ENCODE peak calls at places on chromosomes 3 and 15, in six cellular contexts. F is keratinocyte; S is GM23248; Q is tibial artery; K is CD8-positive, alpha-beta memory T cell; X is psoas muscle. L is an unnamed sample. For H3K4me1 and H3K27me3, the result is how much of the 10 kb centered on the place peaks cover.

GRCh38 chr3:156474560-156475389 is 80.1 kb downstream of the SSR3 start:
- DNase-seq in F (no peak), S (peak), Q (no peak), K (no peak), X (no peak), L (no peak)

GRCh38 chr3:81349941-81350340 is 411.5 kb downstream of the GBE1 start:
- DNase-seq in F (no peak), S (no peak), Q (no peak), K (no peak), X (no peak), L (no peak)

GRCh38 chr3:40476478-40477470 is at the start of gene ZNF619:
- DNase-seq in F (no peak), S (peak), Q (peak), K (peak), X (peak), L (no peak)

GRCh38 chr15:91426412-91426811 is 326.4 kb downstream of the SV2B start:
- DNase-seq in F (peak), S (no peak), Q (no peak), K (no peak), X (no peak), L (no peak)

GRCh38 chr3:158097571-158098553 is 8.4 kb downstream of the SHOX2 start:
- DNase-seq in F (no peak), S (no peak), Q (no peak), K (peak), X (peak), L (no peak)

GRCh38 chr3:122973893-122974615 is 53.5 kb downstream of the SEMA5B start:
- DNase-seq in F (no peak), S (no peak), Q (no peak), K (no peak), X (no peak), L (no peak)

GRCh38 chr3:60932669-60933068 is 318.6 kb downstream of the FHIT start:
- DNase-seq in F (no peak), S (peak), Q (no peak), K (no peak), X (no peak), L (no peak)

GRCh38 chr15:51917493-51917892 is 54.1 kb downstream of the LEO1 start:
- DNase-seq in F (no peak), S (peak), Q (no peak), K (no peak), X (no peak), L (no peak)

GRCh38 chr3:156311930-156312329 is 191.6 kb downstream of the KCNAB1 start:
- DNase-seq in F (no peak), S (no peak), Q (no peak), K (no peak), X (no peak), L (no peak)

GRCh38 chr15:101615986-101616848 is 36.0 kb downstream of the TM2D3 start:
- DNase-seq in F (peak), S (peak), Q (peak), K (no peak), X (peak), L (peak)

GRCh38 chr3:30347679-30348216 is 258.7 kb upstream of the TGFBR2 start:
- DNase-seq in F (peak), S (peak), Q (no peak), K (no peak), X (no peak), L (no peak)

GRCh38 chr15:63928185-63928852 is 94.6 kb upstream of the HERC1 start:
- DNase-seq in F (no peak), S (no peak), Q (no peak), K (no peak), X (no peak), L (no peak)

GRCh38 chr15:39616731-39617455 is 36.0 kb downstream of the THBS1 start:
- DNase-seq in F (peak), S (peak), Q (no peak), K (no peak), X (no peak), L (no peak)

GRCh38 chr3:33440578-33441321 is 545 bp upstream of the UBP1 start:
- DNase-seq in F (peak), S (peak), Q (peak), K (peak), X (peak), L (peak)

GRCh38 chr3:150237490-150237889 is 170.6 kb upstream of the TSC22D2 start:
- DNase-seq in F (peak), S (peak), Q (no peak), K (no peak), X (peak), L (no peak)

GRCh38 chr15:91961357-91961756 is 107.8 kb downstream of the SLCO3A1 start:
- DNase-seq in F (no peak), S (no peak), Q (no peak), K (no peak), X (no peak), L (no peak)

GRCh38 chr3:182740710-182741109 is 52.6 kb upstream of the ATP11B start:
- DNase-seq in F (no peak), S (no peak), Q (no peak), K (no peak), X (no peak), L (no peak)

GRCh38 chr15:80559320-80559693 is 135.8 kb upstream of the ABHD17C start:
- DNase-seq in F (no peak), S (no peak), Q (no peak), K (no peak), X (no peak), L (no peak)

GRCh38 chr3:155327430-155327829 is 33.9 kb upstream of the STRIT1 start:
- DNase-seq in F (no peak), S (no peak), Q (no peak), K (no peak), X (no peak), L (no peak)

GRCh38 chr3:99188936-99189335 is 287.4 kb upstream of the DCBLD2 start:
- DNase-seq in F (no peak), S (no peak), Q (no peak), K (no peak), X (no peak), L (no peak)

GRCh38 chr3:58584690-58585004 is 7.5 kb upstream of the FAM107A start:
- DNase-seq in F (no peak), S (peak), Q (no peak), K (no peak), X (no peak), L (no peak)

GRCh38 chr3:197829397-197830045 is 38.5 kb downstream of the LRCH3 start:
- DNase-seq in F (no peak), S (no peak), Q (no peak), K (no peak), X (no peak), L (no peak)

GRCh38 chr15:96494530-96494929 is 164.0 kb downstream of the NR2F2 start:
- DNase-seq in F (no peak), S (no peak), Q (no peak), K (no peak), X (no peak), L (no peak)

GRCh38 chr15:79136434-79137046 is 46.0 kb upstream of the RASGRF1 start:
- DNase-seq in F (no peak), S (no peak), Q (no peak), K (no peak), X (no peak), L (no peak)

GRCh38 chr3:169841171-169841570 is 28.5 kb upstream of the LRRC34 start:
- DNase-seq in F (no peak), S (no peak), Q (no peak), K (no peak), X (no peak), L (no peak)

GRCh38 chr15:41804361-41804760 is 23.5 kb upstream of the JMJD7 start:
- DNase-seq in F (peak), S (no peak), Q (no peak), K (no peak), X (no peak), L (no peak)

GRCh38 chr3:157618075-157618760 is 115.0 kb upstream of the VEPH1 start:
- DNase-seq in F (peak), S (peak), Q (no peak), K (peak), X (no peak), L (no peak)

GRCh38 chr3:52817860-52818259 is 12.6 kb downstream of the ITIH4 start:
- DNase-seq in F (no peak), S (no peak), Q (no peak), K (no peak), X (no peak), L (no peak)

GRCh38 chr15:98719169-98719515 is 70.8 kb downstream of the IGF1R start:
- DNase-seq in F (no peak), S (peak), Q (no peak), K (no peak), X (no peak), L (no peak)

GRCh38 chr3:133937756-133938601 is 42.3 kb upstream of the RAB6B start:
- DNase-seq in F (no peak), S (peak), Q (no peak), K (no peak), X (no peak), L (no peak)

GRCh38 chr3:63656791-63657190 is 4.3 kb downstream of the SNTN start:
- DNase-seq in F (peak), S (peak), Q (no peak), K (no peak), X (no peak), L (no peak)

GRCh38 chr15:80660114-80660513 is 35.0 kb upstream of the ABHD17C start:
- DNase-seq in F (peak), S (peak), Q (no peak), K (no peak), X (no peak), L (peak)

GRCh38 chr15:76200641-76201105 is 110.6 kb downstream of the ETFA start:
- DNase-seq in F (no peak), S (no peak), Q (peak), K (no peak), X (no peak), L (no peak)

GRCh38 chr15:88982946-88983342 is 69.8 kb upstream of the MFGE8 start:
- DNase-seq in F (no peak), S (no peak), Q (no peak), K (no peak), X (no peak), L (no peak)

GRCh38 chr3:179098388-179099077 is 26.9 kb upstream of the ZMAT3 start:
- DNase-seq in F (no peak), S (peak), Q (no peak), K (no peak), X (no peak), L (no peak)

GRCh38 chr3:40310690-40311089 is 1.2 kb downstream of the EIF1B start:
- DNase-seq in F (no peak), S (peak), Q (no peak), K (no peak), X (no peak), L (no peak)

GRCh38 chr3:136069933-136070332 is 104.4 kb downstream of the PPP2R3A start:
- DNase-seq in F (no peak), S (peak), Q (no peak), K (no peak), X (no peak), L (no peak)

GRCh38 chr3:23608650-23609049 is 197.1 kb upstream of the UBE2E1 start:
- DNase-seq in F (no peak), S (no peak), Q (no peak), K (no peak), X (no peak), L (no peak)

GRCh38 chr3:111882194-111882593 is 23.1 kb downstream of the PHLDB2 start:
- DNase-seq in F (no peak), S (no peak), Q (no peak), K (no peak), X (no peak), L (no peak)

GRCh38 chr3:184234224-184234623 is 4.8 kb downstream of the VWA5B2 start:
- DNase-seq in F (no peak), S (peak), Q (no peak), K (no peak), X (peak), L (no peak)

DNA sequence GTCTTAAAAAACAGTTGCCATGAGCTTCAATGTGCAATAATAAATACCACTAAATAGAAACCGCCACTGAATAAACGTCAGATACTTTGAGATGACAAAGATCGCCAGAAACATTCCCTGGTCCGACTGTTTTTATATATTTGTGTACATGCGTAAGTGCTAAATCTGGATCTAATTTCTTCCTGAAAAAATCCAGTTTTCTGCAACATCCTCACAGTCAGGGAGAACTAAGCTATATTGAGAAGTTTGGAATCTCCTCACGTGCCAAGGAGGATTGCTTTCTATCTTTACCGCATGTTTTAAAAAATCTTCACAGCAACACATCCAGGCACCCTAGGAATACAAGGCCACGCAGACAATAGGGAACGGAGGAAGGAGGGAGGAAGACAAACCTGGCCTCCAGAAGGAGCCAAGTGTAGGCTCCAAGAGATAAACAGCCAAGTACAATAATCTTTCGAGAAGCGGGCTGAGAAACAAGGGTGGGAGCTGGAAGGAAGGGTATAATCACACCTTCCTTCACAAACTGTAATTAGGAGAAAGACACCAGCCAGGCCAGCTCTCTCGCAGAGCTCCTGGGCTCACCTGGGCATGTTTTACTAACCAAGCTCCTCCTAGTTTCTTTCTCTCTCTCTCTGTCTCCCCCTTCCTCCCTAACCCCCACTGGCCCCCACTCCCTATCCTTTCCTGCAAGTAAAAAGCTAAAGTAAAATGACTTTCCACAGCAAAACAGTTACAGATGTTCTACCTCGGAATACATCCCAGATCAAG is 5.6 kb downstream of the VGLL4 start:
- DNase-seq in F (no peak), S (peak), Q (no peak), K (no peak), X (no peak), L (no peak)
- H3K4me1 ChIP-seq in F (under half), S (half or more), Q (half or more), K (half or more), X (half or more), L (under half)

GRCh38 chr15:43270113-43270665 is 3.5 kb upstream of the TGM5 start:
- DNase-seq in F (no peak), S (no peak), Q (no peak), K (no peak), X (no peak), L (no peak)
- H3K27me3 ChIP-seq in F (under half), S (under half), Q (under half), K (under half), X (under half), L (under half)

GRCh38 chr3:35639251-35640185 is at the start of gene ARPP21:
- DNase-seq in F (no peak), S (no peak), Q (no peak), K (no peak), X (peak), L (no peak)
- H3K4me3 ChIP-seq in F (no peak), S (no peak), Q (peak), K (no peak), X (peak), L (peak)

GRCh38 chr3:120382941-120383447 is 33.8 kb upstream of the LRRC58 start:
- DNase-seq in F (no peak), S (no peak), Q (no peak), K (no peak), X (no peak), L (no peak)
- H3K4me1 ChIP-seq in F (under half), S (under half), Q (under half), K (under half), X (under half), L (under half)

DNA sequence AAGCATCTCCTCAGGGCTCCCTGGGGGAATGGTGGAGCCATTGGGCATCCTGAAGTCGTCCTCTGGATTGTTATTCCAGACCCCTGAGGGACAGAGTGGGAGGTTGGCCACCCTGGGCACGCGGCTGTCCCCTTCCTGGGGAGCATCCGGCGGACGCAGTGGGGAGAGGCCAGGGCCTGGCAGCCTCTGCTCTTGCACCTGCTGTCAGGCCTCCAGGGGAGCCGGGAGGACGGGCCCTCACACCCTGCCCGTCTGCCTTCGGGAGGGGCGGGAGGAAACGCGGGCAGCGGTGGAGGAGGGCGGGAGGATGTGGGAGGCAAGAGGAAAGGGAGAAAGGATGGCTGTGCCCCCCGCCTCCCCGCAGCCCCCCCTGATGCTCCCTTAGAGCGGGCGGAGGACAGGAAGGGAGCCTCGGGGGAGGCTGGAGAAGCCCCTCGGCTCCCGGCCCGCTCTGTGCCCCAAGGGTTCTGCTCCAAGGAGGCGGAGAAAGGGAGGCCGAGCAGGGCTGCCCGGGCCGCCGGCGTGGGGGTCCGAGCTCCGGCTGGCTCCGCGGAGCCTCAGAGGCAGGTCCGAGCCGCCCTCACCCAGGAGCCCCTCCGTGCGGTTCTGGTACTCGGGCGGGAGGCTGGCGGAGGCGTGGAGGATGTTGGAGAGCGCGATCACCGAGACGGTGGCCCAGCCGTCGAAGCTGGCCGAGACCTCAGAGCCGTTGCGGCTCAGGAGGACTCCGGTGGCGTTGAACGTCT is 40.9 kb downstream of the MUC20 start:
- DNase-seq in F (no peak), S (no peak), Q (no peak), K (no peak), X (no peak), L (no peak)
- H3K27me3 ChIP-seq in F (under half), S (under half), Q (under half), K (under half), X (under half), L (under half)

GRCh38 chr15:28106294-28107110 is 7.4 kb upstream of the OCA2 start:
- DNase-seq in F (no peak), S (peak), Q (peak), K (peak), X (no peak), L (no peak)
- H3K4me3 ChIP-seq in F (peak), S (peak), Q (peak), K (peak), X (peak), L (peak)

DNA sequence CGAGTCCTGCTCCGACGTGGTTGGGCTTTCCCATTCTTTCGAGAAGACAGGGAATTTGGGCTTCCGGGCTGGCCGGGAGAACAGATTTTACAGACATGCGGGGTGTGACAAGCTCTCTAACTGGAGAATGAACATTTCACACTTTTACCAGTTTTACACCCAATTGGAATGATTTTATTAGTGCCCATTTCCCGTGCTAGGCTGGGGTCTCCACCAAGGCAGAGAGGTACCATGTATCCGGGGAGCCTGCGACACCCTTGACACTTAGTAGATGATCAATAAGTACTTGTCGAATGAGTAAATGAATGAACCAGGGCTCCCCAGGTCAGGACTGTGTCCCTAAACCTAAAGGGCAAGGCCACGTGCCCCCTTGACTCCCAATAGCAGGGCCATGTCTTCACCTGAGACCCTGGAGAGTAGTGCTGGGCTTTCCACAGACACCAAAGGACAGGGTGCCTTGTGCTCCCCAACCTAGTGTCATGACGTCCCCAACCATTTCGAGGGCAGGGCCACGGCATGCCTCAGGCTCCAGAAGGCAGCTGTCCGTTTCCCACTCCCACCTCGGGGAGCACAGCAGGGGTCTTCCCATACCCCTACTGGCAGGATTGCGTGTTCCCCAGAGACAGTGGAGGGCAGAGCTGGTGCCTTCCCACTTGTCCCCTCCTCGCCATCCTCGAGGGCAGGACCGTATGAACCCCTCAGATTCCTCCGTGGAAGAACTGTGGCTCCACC is 680 bp upstream of the MYD88 start:
- DNase-seq in F (no peak), S (peak), Q (no peak), K (peak), X (no peak), L (no peak)
- H3K4me1 ChIP-seq in F (half or more), S (under half), Q (under half), K (under half), X (under half), L (under half)

GRCh38 chr3:144034715-144035114 is 63.1 kb downstream of the DIPK2A start:
- DNase-seq in F (no peak), S (no peak), Q (no peak), K (no peak), X (no peak), L (no peak)
- H3K27me3 ChIP-seq in F (under half), S (under half), Q (under half), K (under half), X (under half), L (under half)

DNA sequence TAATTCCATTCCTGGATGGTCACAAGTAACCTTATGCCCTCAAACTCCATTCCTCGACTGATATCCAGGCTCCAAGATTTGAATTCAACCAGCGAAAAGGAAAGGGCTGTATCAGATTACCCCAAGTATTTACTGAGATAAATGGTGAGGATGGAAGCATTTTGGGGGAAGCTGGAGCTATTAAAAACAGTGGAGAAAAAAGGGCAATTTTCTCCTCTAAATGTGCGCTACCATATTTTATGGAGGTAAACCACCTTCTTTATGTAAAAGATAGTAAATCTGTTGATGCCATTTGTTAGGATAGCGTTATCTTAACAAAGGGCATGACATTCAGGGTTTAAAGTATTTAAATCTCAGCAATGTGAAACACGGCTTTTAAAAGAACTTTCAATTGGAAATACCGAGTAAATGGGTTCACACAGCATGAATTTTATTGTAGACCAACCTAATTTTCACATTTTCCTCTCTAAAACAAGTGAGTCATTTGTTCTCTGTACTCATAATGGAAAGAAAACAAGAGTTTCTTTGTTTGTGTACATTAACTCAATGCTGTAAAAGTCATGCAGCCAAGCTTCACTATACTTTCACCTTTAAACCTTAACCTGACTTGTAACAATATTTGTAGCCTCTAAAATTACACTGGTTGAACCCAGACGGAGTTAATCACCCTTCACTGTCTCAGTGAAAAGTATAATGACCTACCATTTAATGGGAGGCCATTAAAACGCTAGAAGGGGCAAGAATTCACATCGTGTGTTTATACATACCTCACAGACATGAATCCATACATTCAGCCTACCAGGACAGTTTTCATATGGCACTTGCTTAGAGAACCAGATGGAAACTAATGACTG is 773.4 kb downstream of the ROBO1 start:
- DNase-seq in F (no peak), S (no peak), Q (no peak), K (no peak), X (no peak), L (peak)
- H3K4me3 ChIP-seq in F (no peak), S (no peak), Q (no peak), K (no peak), X (no peak), L (no peak)

L was measured in iPS DF 6.9.